ENCODE peak calls at places on chromosomes 5 and 9, in six cellular contexts. One of them, this sample, is unnamed.

GRCh38 chr5:56129288-56129687 is 103.8 kb downstream of the ANKRD55 start:
- DNase-seq in HFF-Myc: no peak
- DNase-seq in H7: no peak
- DNase-seq in activated gamma-delta T cell treated with Interleukin-2 at 50 U/mL for 16 hours: no peak
- DNase-seq in NCI-H774: no peak
- DNase-seq in stimulated activated CD8-positive, alpha-beta memory T cell treated with anti-CD3 and anti-CD28 coated beads, Interleukin-12 subunit alpha, Interleukin-12 subunit beta, amount 100 ng/mL, for 1 hour: no peak
- DNase-seq in this sample: no peak

GRCh38 chr9:99040254-99040653 is 64.7 kb upstream of the TGFBR1 start:
- DNase-seq in HFF-Myc: no peak
- DNase-seq in H7: no peak
- DNase-seq in activated gamma-delta T cell treated with Interleukin-2 at 50 U/mL for 16 hours: no peak
- DNase-seq in NCI-H774: no peak
- DNase-seq in stimulated activated CD8-positive, alpha-beta memory T cell treated with anti-CD3 and anti-CD28 coated beads, Interleukin-12 subunit alpha, Interleukin-12 subunit beta, amount 100 ng/mL, for 1 hour: no peak
- DNase-seq in this sample: no peak

GRCh38 chr9:120258096-120258495 is 321.9 kb downstream of the CDK5RAP2 start:
- DNase-seq in HFF-Myc: no peak
- DNase-seq in H7: no peak
- DNase-seq in activated gamma-delta T cell treated with Interleukin-2 at 50 U/mL for 16 hours: no peak
- DNase-seq in NCI-H774: no peak
- DNase-seq in stimulated activated CD8-positive, alpha-beta memory T cell treated with anti-CD3 and anti-CD28 coated beads, Interleukin-12 subunit alpha, Interleukin-12 subunit beta, amount 100 ng/mL, for 1 hour: no peak
- DNase-seq in this sample: no peak

GRCh38 chr9:14910178-14910805 is at the start of gene FREM1:
- DNase-seq in HFF-Myc: no peak
- DNase-seq in H7: peak
- DNase-seq in activated gamma-delta T cell treated with Interleukin-2 at 50 U/mL for 16 hours: no peak
- DNase-seq in NCI-H774: peak
- DNase-seq in stimulated activated CD8-positive, alpha-beta memory T cell treated with anti-CD3 and anti-CD28 coated beads, Interleukin-12 subunit alpha, Interleukin-12 subunit beta, amount 100 ng/mL, for 1 hour: no peak
- DNase-seq in this sample: no peak

GRCh38 chr5:32102254-32102653 is 71.9 kb downstream of the GOLPH3 start:
- DNase-seq in HFF-Myc: no peak
- DNase-seq in H7: no peak
- DNase-seq in activated gamma-delta T cell treated with Interleukin-2 at 50 U/mL for 16 hours: no peak
- DNase-seq in NCI-H774: no peak
- DNase-seq in stimulated activated CD8-positive, alpha-beta memory T cell treated with anti-CD3 and anti-CD28 coated beads, Interleukin-12 subunit alpha, Interleukin-12 subunit beta, amount 100 ng/mL, for 1 hour: no peak
- DNase-seq in this sample: no peak

GRCh38 chr5:137706841-137707240 is 29.0 kb downstream of the KLHL3 start:
- DNase-seq in HFF-Myc: no peak
- DNase-seq in H7: no peak
- DNase-seq in activated gamma-delta T cell treated with Interleukin-2 at 50 U/mL for 16 hours: no peak
- DNase-seq in NCI-H774: no peak
- DNase-seq in stimulated activated CD8-positive, alpha-beta memory T cell treated with anti-CD3 and anti-CD28 coated beads, Interleukin-12 subunit alpha, Interleukin-12 subunit beta, amount 100 ng/mL, for 1 hour: no peak
- DNase-seq in this sample: no peak

GRCh38 chr9:15696979-15697378 is 144.1 kb downstream of the CCDC171 start:
- DNase-seq in HFF-Myc: no peak
- DNase-seq in H7: peak
- DNase-seq in activated gamma-delta T cell treated with Interleukin-2 at 50 U/mL for 16 hours: no peak
- DNase-seq in NCI-H774: no peak
- DNase-seq in stimulated activated CD8-positive, alpha-beta memory T cell treated with anti-CD3 and anti-CD28 coated beads, Interleukin-12 subunit alpha, Interleukin-12 subunit beta, amount 100 ng/mL, for 1 hour: no peak
- DNase-seq in this sample: no peak

GRCh38 chr5:20262896-20263295 is 274.9 kb upstream of the CDH18 start:
- DNase-seq in HFF-Myc: no peak
- DNase-seq in H7: no peak
- DNase-seq in activated gamma-delta T cell treated with Interleukin-2 at 50 U/mL for 16 hours: no peak
- DNase-seq in NCI-H774: no peak
- DNase-seq in stimulated activated CD8-positive, alpha-beta memory T cell treated with anti-CD3 and anti-CD28 coated beads, Interleukin-12 subunit alpha, Interleukin-12 subunit beta, amount 100 ng/mL, for 1 hour: no peak
- DNase-seq in this sample: no peak

GRCh38 chr5:143582869-143583268 is 179.4 kb upstream of the NR3C1 start:
- DNase-seq in HFF-Myc: no peak
- DNase-seq in H7: no peak
- DNase-seq in activated gamma-delta T cell treated with Interleukin-2 at 50 U/mL for 16 hours: no peak
- DNase-seq in NCI-H774: no peak
- DNase-seq in stimulated activated CD8-positive, alpha-beta memory T cell treated with anti-CD3 and anti-CD28 coated beads, Interleukin-12 subunit alpha, Interleukin-12 subunit beta, amount 100 ng/mL, for 1 hour: no peak
- DNase-seq in this sample: no peak

GRCh38 chr5:93578813-93579560 is 2.0 kb downstream of the NR2F1-AS1 start:
- DNase-seq in HFF-Myc: no peak
- DNase-seq in H7: peak
- DNase-seq in activated gamma-delta T cell treated with Interleukin-2 at 50 U/mL for 16 hours: no peak
- DNase-seq in NCI-H774: no peak
- DNase-seq in stimulated activated CD8-positive, alpha-beta memory T cell treated with anti-CD3 and anti-CD28 coated beads, Interleukin-12 subunit alpha, Interleukin-12 subunit beta, amount 100 ng/mL, for 1 hour: no peak
- DNase-seq in this sample: no peak

GRCh38 chr5:93890657-93891056 is 149.3 kb upstream of the POU5F2 start:
- DNase-seq in HFF-Myc: no peak
- DNase-seq in H7: no peak
- DNase-seq in activated gamma-delta T cell treated with Interleukin-2 at 50 U/mL for 16 hours: no peak
- DNase-seq in NCI-H774: peak
- DNase-seq in stimulated activated CD8-positive, alpha-beta memory T cell treated with anti-CD3 and anti-CD28 coated beads, Interleukin-12 subunit alpha, Interleukin-12 subunit beta, amount 100 ng/mL, for 1 hour: no peak
- DNase-seq in this sample: no peak

GRCh38 chr5:108670591-108671335 is 76.9 kb upstream of the FER start:
- DNase-seq in HFF-Myc: no peak
- DNase-seq in H7: no peak
- DNase-seq in activated gamma-delta T cell treated with Interleukin-2 at 50 U/mL for 16 hours: no peak
- DNase-seq in NCI-H774: no peak
- DNase-seq in stimulated activated CD8-positive, alpha-beta memory T cell treated with anti-CD3 and anti-CD28 coated beads, Interleukin-12 subunit alpha, Interleukin-12 subunit beta, amount 100 ng/mL, for 1 hour: no peak
- DNase-seq in this sample: no peak

GRCh38 chr5:71810456-71811181 is 91.5 kb downstream of the CARTPT start:
- DNase-seq in HFF-Myc: no peak
- DNase-seq in H7: no peak
- DNase-seq in activated gamma-delta T cell treated with Interleukin-2 at 50 U/mL for 16 hours: no peak
- DNase-seq in NCI-H774: no peak
- DNase-seq in stimulated activated CD8-positive, alpha-beta memory T cell treated with anti-CD3 and anti-CD28 coated beads, Interleukin-12 subunit alpha, Interleukin-12 subunit beta, amount 100 ng/mL, for 1 hour: no peak
- DNase-seq in this sample: no peak

GRCh38 chr9:12884736-12885395 is 110.0 kb downstream of the LURAP1L start:
- DNase-seq in HFF-Myc: no peak
- DNase-seq in H7: peak
- DNase-seq in activated gamma-delta T cell treated with Interleukin-2 at 50 U/mL for 16 hours: no peak
- DNase-seq in NCI-H774: no peak
- DNase-seq in stimulated activated CD8-positive, alpha-beta memory T cell treated with anti-CD3 and anti-CD28 coated beads, Interleukin-12 subunit alpha, Interleukin-12 subunit beta, amount 100 ng/mL, for 1 hour: no peak
- DNase-seq in this sample: no peak

GRCh38 chr5:112475747-112476435 is 56.8 kb upstream of the EPB41L4A start:
- DNase-seq in HFF-Myc: no peak
- DNase-seq in H7: no peak
- DNase-seq in activated gamma-delta T cell treated with Interleukin-2 at 50 U/mL for 16 hours: no peak
- DNase-seq in NCI-H774: no peak
- DNase-seq in stimulated activated CD8-positive, alpha-beta memory T cell treated with anti-CD3 and anti-CD28 coated beads, Interleukin-12 subunit alpha, Interleukin-12 subunit beta, amount 100 ng/mL, for 1 hour: no peak
- DNase-seq in this sample: no peak

GRCh38 chr9:124209279-124209678 is 48.5 kb upstream of the NEK6 start:
- DNase-seq in HFF-Myc: no peak
- DNase-seq in H7: peak
- DNase-seq in activated gamma-delta T cell treated with Interleukin-2 at 50 U/mL for 16 hours: no peak
- DNase-seq in NCI-H774: no peak
- DNase-seq in stimulated activated CD8-positive, alpha-beta memory T cell treated with anti-CD3 and anti-CD28 coated beads, Interleukin-12 subunit alpha, Interleukin-12 subunit beta, amount 100 ng/mL, for 1 hour: no peak
- DNase-seq in this sample: no peak

GRCh38 chr5:173878224-173878967 is 9.8 kb upstream of the CPEB4 start:
- DNase-seq in HFF-Myc: no peak
- DNase-seq in H7: no peak
- DNase-seq in activated gamma-delta T cell treated with Interleukin-2 at 50 U/mL for 16 hours: no peak
- DNase-seq in NCI-H774: peak
- DNase-seq in stimulated activated CD8-positive, alpha-beta memory T cell treated with anti-CD3 and anti-CD28 coated beads, Interleukin-12 subunit alpha, Interleukin-12 subunit beta, amount 100 ng/mL, for 1 hour: no peak
- DNase-seq in this sample: no peak

GRCh38 chr9:116812231-116813028 is 125.3 kb downstream of the TRIM32 start:
- DNase-seq in HFF-Myc: no peak
- DNase-seq in H7: no peak
- DNase-seq in activated gamma-delta T cell treated with Interleukin-2 at 50 U/mL for 16 hours: no peak
- DNase-seq in NCI-H774: no peak
- DNase-seq in stimulated activated CD8-positive, alpha-beta memory T cell treated with anti-CD3 and anti-CD28 coated beads, Interleukin-12 subunit alpha, Interleukin-12 subunit beta, amount 100 ng/mL, for 1 hour: no peak
- DNase-seq in this sample: no peak

GRCh38 chr9:124788542-124789217 is 11.7 kb downstream of the OLFML2A start:
- DNase-seq in HFF-Myc: no peak
- DNase-seq in H7: no peak
- DNase-seq in activated gamma-delta T cell treated with Interleukin-2 at 50 U/mL for 16 hours: no peak
- DNase-seq in NCI-H774: no peak
- DNase-seq in stimulated activated CD8-positive, alpha-beta memory T cell treated with anti-CD3 and anti-CD28 coated beads, Interleukin-12 subunit alpha, Interleukin-12 subunit beta, amount 100 ng/mL, for 1 hour: no peak
- DNase-seq in this sample: no peak

GRCh38 chr5:61637566-61637965 is 305.5 kb downstream of the ZSWIM6 start:
- DNase-seq in HFF-Myc: no peak
- DNase-seq in H7: no peak
- DNase-seq in activated gamma-delta T cell treated with Interleukin-2 at 50 U/mL for 16 hours: no peak
- DNase-seq in NCI-H774: no peak
- DNase-seq in stimulated activated CD8-positive, alpha-beta memory T cell treated with anti-CD3 and anti-CD28 coated beads, Interleukin-12 subunit alpha, Interleukin-12 subunit beta, amount 100 ng/mL, for 1 hour: no peak
- DNase-seq in this sample: no peak

GRCh38 chr5:23742701-23743100 is 235.3 kb downstream of the PRDM9 start:
- DNase-seq in HFF-Myc: no peak
- DNase-seq in H7: no peak
- DNase-seq in activated gamma-delta T cell treated with Interleukin-2 at 50 U/mL for 16 hours: no peak
- DNase-seq in NCI-H774: no peak
- DNase-seq in stimulated activated CD8-positive, alpha-beta memory T cell treated with anti-CD3 and anti-CD28 coated beads, Interleukin-12 subunit alpha, Interleukin-12 subunit beta, amount 100 ng/mL, for 1 hour: no peak
- DNase-seq in this sample: no peak

GRCh38 chr9:121317737-121318630 is 50.0 kb downstream of the GSN start:
- DNase-seq in HFF-Myc: no peak
- DNase-seq in H7: no peak
- DNase-seq in activated gamma-delta T cell treated with Interleukin-2 at 50 U/mL for 16 hours: no peak
- DNase-seq in NCI-H774: no peak
- DNase-seq in stimulated activated CD8-positive, alpha-beta memory T cell treated with anti-CD3 and anti-CD28 coated beads, Interleukin-12 subunit alpha, Interleukin-12 subunit beta, amount 100 ng/mL, for 1 hour: no peak
- DNase-seq in this sample: no peak

GRCh38 chr5:83503662-83504061 is 32.1 kb downstream of the VCAN start:
- DNase-seq in HFF-Myc: no peak
- DNase-seq in H7: no peak
- DNase-seq in activated gamma-delta T cell treated with Interleukin-2 at 50 U/mL for 16 hours: no peak
- DNase-seq in NCI-H774: no peak
- DNase-seq in stimulated activated CD8-positive, alpha-beta memory T cell treated with anti-CD3 and anti-CD28 coated beads, Interleukin-12 subunit alpha, Interleukin-12 subunit beta, amount 100 ng/mL, for 1 hour: no peak
- DNase-seq in this sample: no peak

GRCh38 chr5:103224118-103224893 is 34.3 kb upstream of the MACIR start:
- DNase-seq in HFF-Myc: peak
- DNase-seq in H7: peak
- DNase-seq in activated gamma-delta T cell treated with Interleukin-2 at 50 U/mL for 16 hours: peak
- DNase-seq in NCI-H774: no peak
- DNase-seq in stimulated activated CD8-positive, alpha-beta memory T cell treated with anti-CD3 and anti-CD28 coated beads, Interleukin-12 subunit alpha, Interleukin-12 subunit beta, amount 100 ng/mL, for 1 hour: peak
- DNase-seq in this sample: peak

GRCh38 chr9:86892576-86892975 is 54.7 kb downstream of the GAS1 start:
- DNase-seq in HFF-Myc: no peak
- DNase-seq in H7: no peak
- DNase-seq in activated gamma-delta T cell treated with Interleukin-2 at 50 U/mL for 16 hours: no peak
- DNase-seq in NCI-H774: no peak
- DNase-seq in stimulated activated CD8-positive, alpha-beta memory T cell treated with anti-CD3 and anti-CD28 coated beads, Interleukin-12 subunit alpha, Interleukin-12 subunit beta, amount 100 ng/mL, for 1 hour: no peak
- DNase-seq in this sample: no peak

GRCh38 chr5:157352756-157353340 is 86.9 kb downstream of the CYFIP2 start:
- DNase-seq in HFF-Myc: no peak
- DNase-seq in H7: no peak
- DNase-seq in activated gamma-delta T cell treated with Interleukin-2 at 50 U/mL for 16 hours: no peak
- DNase-seq in NCI-H774: no peak
- DNase-seq in stimulated activated CD8-positive, alpha-beta memory T cell treated with anti-CD3 and anti-CD28 coated beads, Interleukin-12 subunit alpha, Interleukin-12 subunit beta, amount 100 ng/mL, for 1 hour: no peak
- DNase-seq in this sample: no peak

GRCh38 chr5:79684782-79685181 is 4.9 kb upstream of the CMYA5 start:
- DNase-seq in HFF-Myc: no peak
- DNase-seq in H7: no peak
- DNase-seq in activated gamma-delta T cell treated with Interleukin-2 at 50 U/mL for 16 hours: no peak
- DNase-seq in NCI-H774: no peak
- DNase-seq in stimulated activated CD8-positive, alpha-beta memory T cell treated with anti-CD3 and anti-CD28 coated beads, Interleukin-12 subunit alpha, Interleukin-12 subunit beta, amount 100 ng/mL, for 1 hour: no peak
- DNase-seq in this sample: no peak

GRCh38 chr5:159539678-159540077 is 209.4 kb upstream of the IL12B start:
- DNase-seq in HFF-Myc: no peak
- DNase-seq in H7: no peak
- DNase-seq in activated gamma-delta T cell treated with Interleukin-2 at 50 U/mL for 16 hours: no peak
- DNase-seq in NCI-H774: no peak
- DNase-seq in stimulated activated CD8-positive, alpha-beta memory T cell treated with anti-CD3 and anti-CD28 coated beads, Interleukin-12 subunit alpha, Interleukin-12 subunit beta, amount 100 ng/mL, for 1 hour: no peak
- DNase-seq in this sample: no peak

GRCh38 chr9:37574241-37574721 is 1.9 kb downstream of the FBXO10 start:
- DNase-seq in HFF-Myc: no peak
- DNase-seq in H7: peak
- DNase-seq in activated gamma-delta T cell treated with Interleukin-2 at 50 U/mL for 16 hours: no peak
- DNase-seq in NCI-H774: no peak
- DNase-seq in stimulated activated CD8-positive, alpha-beta memory T cell treated with anti-CD3 and anti-CD28 coated beads, Interleukin-12 subunit alpha, Interleukin-12 subunit beta, amount 100 ng/mL, for 1 hour: no peak
- DNase-seq in this sample: no peak

GRCh38 chr5:150562832-150563231 is 54.9 kb downstream of the NDST1 start:
- DNase-seq in HFF-Myc: no peak
- DNase-seq in H7: no peak
- DNase-seq in activated gamma-delta T cell treated with Interleukin-2 at 50 U/mL for 16 hours: no peak
- DNase-seq in NCI-H774: peak
- DNase-seq in stimulated activated CD8-positive, alpha-beta memory T cell treated with anti-CD3 and anti-CD28 coated beads, Interleukin-12 subunit alpha, Interleukin-12 subunit beta, amount 100 ng/mL, for 1 hour: no peak
- DNase-seq in this sample: no peak